ENCODE peak calls at places on chromosomes 3 and 15, in nine cellular contexts. X is germinal center; Y is Right ventricle myocardium superior; H is choroid plexus epithelial cell; A is activated T-helper 1 cell treated with anti-CD3 and anti-CD28 coated beads, Interleukin-2, amount 50 U/mL, for 16 hours; Z is occipital lobe; B is activated CD4-positive, alpha-beta T cell treated with anti-CD3 and anti-CD28 coated beads for 48 hours; J is stimulated activated CD4-positive, alpha-beta T cell treated with anti-CD3 and anti-CD28 coated beads, Interleukin-1b, Interleukin-23, amount 100 ng/mL, for 24 hours; V is stomach. D is an unnamed sample.

GRCh38 chr15:55221090-55222011 is 24.6 kb upstream of the RSL24D1 start:
- DNase-seq in V (no peak), A (peak; percentile 8), X (peak; percentile 14), B (peak; percentile 60), J (no peak), Y (peak; percentile 22), Z (no peak), H (peak; percentile 99), D (peak; percentile 58)

GRCh38 chr15:35443376-35443775 is 102.6 kb downstream of the DPH6 start:
- DNase-seq in B (no peak), Z (no peak), X (no peak), J (no peak), H (no peak), V (no peak), A (no peak), Y (no peak), D (no peak)

GRCh38 chr15:53576841-53577240 is 182.6 kb downstream of the WDR72 start:
- DNase-seq in B (no peak), A (no peak), Y (no peak), Z (no peak), H (no peak), X (no peak), J (no peak), V (no peak), D (no peak)

GRCh38 chr3:36911990-36912804 is 32.7 kb downstream of the TRANK1 start:
- DNase-seq in Y (no peak), X (peak; percentile 77), A (no peak), Z (no peak), H (peak; percentile 92), B (peak; percentile 35), J (no peak), V (no peak), D (no peak)

GRCh38 chr3:52395503-52395865 is 49.4 kb downstream of the SEMA3G start:
- DNase-seq in V (no peak), Z (no peak), B (no peak), X (no peak), H (no peak), A (no peak), J (no peak), Y (peak; percentile 24), D (no peak)

GRCh38 chr3:188152660-188153497 is 1.1 kb upstream of the LPP start:
- DNase-seq in H (peak; percentile 51), B (peak; percentile 25), A (no peak), X (no peak), J (no peak), Y (peak; percentile 68), Z (no peak), V (peak; percentile 49), D (peak; percentile 45)

GRCh38 chr3:152471814-152472605 is 203.3 kb downstream of the MBNL1 start:
- DNase-seq in Y (peak; percentile 44), A (peak; percentile 29), V (peak; percentile 62), J (peak; percentile 44), H (peak; percentile 81), X (peak; percentile 68), B (peak; percentile 79), Z (no peak), D (peak; percentile 46)

GRCh38 chr3:53996153-53996861 is 104.6 kb upstream of the SELENOK start:
- DNase-seq in J (no peak), X (peak; percentile 14), V (no peak), Z (no peak), B (no peak), Y (no peak), A (no peak), H (no peak), D (no peak)

GRCh38 chr3:114850913-114851312 is 296.2 kb downstream of the ZBTB20 start:
- DNase-seq in A (no peak), J (no peak), Z (no peak), Y (no peak), H (peak; percentile 12), V (no peak), B (no peak), X (no peak), D (no peak)

GRCh38 chr15:41984622-41985021 is 12.3 kb upstream of the EHD4 start:
- DNase-seq in X (no peak), Y (no peak), A (no peak), B (no peak), Z (no peak), H (no peak), V (no peak), J (no peak), D (no peak)

GRCh38 chr15:52146261-52146660 is 33.7 kb upstream of the BCL2L10 start:
- DNase-seq in H (no peak), Z (no peak), Y (no peak), X (no peak), B (no peak), A (no peak), J (no peak), V (no peak), D (no peak)

GRCh38 chr3:107992976-107993684 is 97.7 kb downstream of the CD47 start:
- DNase-seq in J (no peak), Y (no peak), A (no peak), X (no peak), H (no peak), Z (no peak), V (no peak), B (peak; percentile 22), D (no peak)

GRCh38 chr3:187044206-187044605 is 95.1 kb downstream of the RPL39L start:
- DNase-seq in B (no peak), H (no peak), J (no peak), Z (no peak), A (no peak), Y (no peak), V (no peak), X (peak; percentile 60), D (no peak)

GRCh38 chr15:88401972-88402656 is 65.1 kb downstream of the MRPL46 start:
- DNase-seq in A (no peak), Y (peak; percentile 78), H (no peak), V (no peak), X (peak; percentile 57), J (no peak), Z (peak; percentile 35), B (peak; percentile 56), D (no peak)

GRCh38 chr3:103924544-103924943 is 1442.2 kb upstream of the ALCAM start:
- DNase-seq in Z (no peak), X (no peak), J (no peak), B (no peak), V (no peak), A (no peak), H (no peak), Y (no peak), D (no peak)

GRCh38 chr3:23489338-23490158 is 286.4 kb downstream of the UBE2E2 start:
- DNase-seq in H (no peak), A (no peak), Y (no peak), X (no peak), Z (no peak), J (no peak), B (no peak), V (no peak), D (no peak)

GRCh38 chr3:18415132-18415531 is 10.0 kb downstream of the SATB1 start:
- DNase-seq in A (no peak), Z (no peak), B (no peak), V (no peak), H (no peak), X (no peak), Y (no peak), J (no peak), D (no peak)

GRCh38 chr3:48502728-48503168 is 1.2 kb downstream of the SHISA5 start:
- DNase-seq in X (no peak), H (no peak), A (no peak), Z (no peak), V (peak; percentile 66), J (no peak), Y (peak; percentile 63), B (no peak), D (no peak)

GRCh38 chr15:45023659-45024320 is 795 bp downstream of the SORD start:
- DNase-seq in V (no peak), X (no peak), Z (no peak), B (peak; percentile 4), A (no peak), J (no peak), H (peak; percentile 28), Y (no peak), D (no peak)

GRCh38 chr15:89496155-89497098 is at the start of gene RHCG:
- DNase-seq in B (peak; percentile 36), J (no peak), Z (no peak), V (no peak), H (peak; percentile 61), A (no peak), X (peak; percentile 20), Y (no peak), D (no peak)

GRCh38 chr3:88712552-88712951 is 394.9 kb upstream of the EPHA3 start:
- DNase-seq in B (no peak), H (no peak), X (no peak), Y (no peak), J (no peak), A (no peak), V (no peak), Z (no peak), D (no peak)

GRCh38 chr3:17912011-17912760 is 169.8 kb upstream of the TBC1D5 start:
- DNase-seq in Z (no peak), V (no peak), J (no peak), A (no peak), H (no peak), X (no peak), B (no peak), Y (no peak), D (no peak)

GRCh38 chr3:79233431-79234060 is 534.3 kb downstream of the ROBO1 start:
- DNase-seq in J (no peak), H (no peak), Y (no peak), V (no peak), X (no peak), A (no peak), B (no peak), Z (no peak), D (no peak)

GRCh38 chr3:127101411-127102067 is 91.4 kb upstream of the PRR23E start:
- DNase-seq in Y (no peak), J (no peak), H (no peak), B (no peak), X (no peak), V (no peak), Z (no peak), A (no peak), D (no peak)

GRCh38 chr3:193883551-193883950 is 252.4 kb upstream of the HES1 start:
- DNase-seq in V (no peak), Y (no peak), J (no peak), A (no peak), B (no peak), Z (no peak), H (no peak), X (no peak), D (no peak)

GRCh38 chr15:90519688-90520087 is 10.0 kb upstream of the CRTC3 start:
- DNase-seq in Y (no peak), V (no peak), H (peak; percentile 45), A (no peak), X (no peak), Z (no peak), J (no peak), B (no peak), D (no peak)

GRCh38 chr3:179236676-179237301 is 14.1 kb downstream of the KCNMB3 start:
- DNase-seq in Z (no peak), X (no peak), V (no peak), A (no peak), Y (no peak), J (no peak), H (no peak), B (no peak), D (no peak)

GRCh38 chr3:190517696-190518095 is 3.8 kb downstream of the IL1RAP start:
- DNase-seq in Y (no peak), V (no peak), J (no peak), Z (peak; percentile 7), H (peak; percentile 65), A (no peak), X (no peak), B (no peak), D (no peak)

D was measured in lung.